ENCODE peak calls at places on chromosomes 2 and 18, in five cellular contexts. V, R, P, W and B are unnamed samples.

GRCh38 chr2:191875859-191876258 is 29.0 kb upstream of the CAVIN2 start:
- DNase-seq in W (no peak), P (no peak), V (no peak), R (no peak), B (no peak)

GRCh38 chr2:217162533-217162932 is 302.7 kb upstream of the TNP1 start:
- DNase-seq in R (no peak), V (no peak), P (peak; percentile 52), W (peak; percentile 50), B (no peak)

GRCh38 chr2:19759880-19760279 is 141.9 kb downstream of the TTC32 start:
- DNase-seq in W (no peak), P (no peak), V (no peak), R (no peak), B (no peak)

GRCh38 chr2:188328419-188328818 is 36.7 kb downstream of the GULP1 start:
- DNase-seq in V (no peak), R (no peak), P (no peak), W (no peak), B (no peak)

GRCh38 chr18:22713511-22713910 is 219.6 kb upstream of the RBBP8 start:
- DNase-seq in V (no peak), P (no peak), R (no peak), W (no peak), B (no peak)

GRCh38 chr2:106839849-106840595 is 45.9 kb downstream of the ST6GAL2 start:
- DNase-seq in V (no peak), R (no peak), W (peak; percentile 78), P (peak; percentile 19), B (no peak)

GRCh38 chr2:29420999-29421856 is 306.0 kb downstream of the CLIP4 start:
- DNase-seq in W (no peak), P (no peak), V (no peak), R (no peak), B (no peak)

GRCh38 chr2:133512121-133512520 is 56.1 kb downstream of the NCKAP5 start:
- DNase-seq in V (no peak), W (no peak), P (no peak), R (no peak), B (no peak)

GRCh38 chr2:240701736-240702639 is 10.3 kb downstream of the AQP12A start:
- DNase-seq in V (no peak), R (no peak), W (no peak), P (no peak), B (peak; percentile 53)

GRCh38 chr18:10010611-10011015 is 96.8 kb downstream of the VAPA start:
- DNase-seq in P (no peak), W (no peak), V (peak; percentile 32), R (no peak), B (peak; percentile 82)

GRCh38 chr18:23703987-23704384 is 14.7 kb downstream of the LAMA3 start:
- DNase-seq in R (no peak), V (no peak), W (no peak), P (no peak), B (no peak)

GRCh38 chr2:80326214-80326613 is 21.7 kb upstream of the LRRTM1 start:
- DNase-seq in P (peak; percentile 18), V (no peak), W (no peak), R (no peak), B (no peak)

GRCh38 chr2:42754021-42754775 is 9.7 kb downstream of the OXER1 start:
- DNase-seq in W (peak; percentile 89), P (no peak), R (no peak), V (no peak), B (no peak)

GRCh38 chr2:237361194-237361986 is 52.6 kb downstream of the COL6A3 start:
- DNase-seq in R (no peak), P (no peak), V (no peak), W (no peak), B (no peak)

GRCh38 chr2:144508162-144508765 is 11.7 kb downstream of the ZEB2 start:
- DNase-seq in P (no peak), W (no peak), V (no peak), R (no peak), B (no peak)

GRCh38 chr2:222055328-222055727 is 243.5 kb downstream of the PAX3 start:
- DNase-seq in P (no peak), V (no peak), R (no peak), W (no peak), B (no peak)

GRCh38 chr2:164495491-164496223 is 125.6 kb downstream of the GRB14 start:
- DNase-seq in V (no peak), W (no peak), R (no peak), P (peak; percentile 65), B (no peak)

GRCh38 chr2:74010087-74010541 is 25.4 kb downstream of the TET3 start:
- DNase-seq in P (no peak), W (no peak), R (peak; percentile 93), V (peak; percentile 81), B (no peak)

GRCh38 chr2:30756051-30756719 is 51.1 kb downstream of the CAPN13 start:
- DNase-seq in W (no peak), R (peak; percentile 66), V (no peak), P (peak; percentile 12), B (no peak)

GRCh38 chr18:50986360-50987087 is 18.7 kb downstream of the ELAC1 start:
- DNase-seq in V (no peak), P (no peak), W (no peak), R (no peak), B (no peak)

GRCh38 chr18:50987261-50987660 is 19.4 kb downstream of the ELAC1 start:
- DNase-seq in W (no peak), P (no peak), R (no peak), V (no peak), B (no peak)

GRCh38 chr18:50981381-50981780 is 13.5 kb downstream of the ELAC1 start:
- DNase-seq in W (no peak), V (no peak), P (no peak), R (no peak), B (no peak)

GRCh38 chr18:50982802-50983179 is 15.0 kb downstream of the ELAC1 start:
- DNase-seq in R (no peak), V (no peak), P (no peak), W (no peak), B (no peak)

DNA sequence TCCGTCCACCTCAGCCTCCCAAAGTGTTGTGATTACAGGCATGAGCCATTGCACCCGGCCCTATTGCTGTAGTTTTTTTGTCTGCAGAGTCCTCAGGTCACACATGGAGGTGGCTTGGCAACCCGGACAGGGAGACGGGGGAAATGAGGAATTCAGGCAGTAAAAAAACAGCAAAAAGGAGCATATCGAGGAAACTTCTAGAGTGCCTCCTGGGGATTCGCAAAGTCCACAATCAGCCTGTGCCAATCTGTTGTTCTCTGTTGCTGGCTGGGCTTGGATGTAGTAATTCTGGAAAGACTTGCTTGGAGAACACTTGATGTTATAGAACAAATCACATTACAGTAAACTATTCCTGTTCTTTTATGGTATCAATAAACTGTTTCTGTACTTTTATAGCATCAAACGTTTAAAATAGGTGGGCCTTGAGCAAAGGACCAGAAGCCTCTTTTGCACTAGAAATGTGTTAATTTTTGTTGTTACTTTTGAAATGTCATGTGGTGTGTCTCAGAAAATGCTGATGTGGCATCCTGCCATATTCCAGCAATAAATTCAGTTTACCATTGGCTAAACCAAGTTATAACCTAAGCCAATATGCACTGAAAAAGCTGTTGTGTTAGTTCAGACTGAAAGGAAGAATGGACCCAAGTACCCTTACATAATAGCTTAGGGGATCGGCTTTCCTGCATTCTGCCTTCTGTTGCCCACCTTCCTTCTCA is 14.4 kb downstream of the ELAC1 start:
- DNase-seq in P (no peak), W (no peak), V (no peak), R (no peak), B (no peak)
- TF ChIP-seq POLR2AphosphoS5 in P (no peak), W (no peak), V (no peak), R (no peak), B (no peak)

GRCh38 chr2:130370490-130370889 is 14.6 kb downstream of the PTPN18 start:
- DNase-seq in R (no peak), V (no peak), W (peak; percentile 90), P (no peak), B (no peak)
- TF ChIP-seq POLR2AphosphoS5 in R (no peak), V (no peak), W (no peak), P (no peak), B (no peak)

GRCh38 chr2:131010566-131010965 is 82.7 kb downstream of the FAM168B start:
- DNase-seq in W (peak; percentile 57), V (no peak), P (no peak), R (no peak), B (no peak)
- TF ChIP-seq POLR2AphosphoS5 in W (no peak), V (no peak), P (no peak), R (no peak), B (no peak)

DNA sequence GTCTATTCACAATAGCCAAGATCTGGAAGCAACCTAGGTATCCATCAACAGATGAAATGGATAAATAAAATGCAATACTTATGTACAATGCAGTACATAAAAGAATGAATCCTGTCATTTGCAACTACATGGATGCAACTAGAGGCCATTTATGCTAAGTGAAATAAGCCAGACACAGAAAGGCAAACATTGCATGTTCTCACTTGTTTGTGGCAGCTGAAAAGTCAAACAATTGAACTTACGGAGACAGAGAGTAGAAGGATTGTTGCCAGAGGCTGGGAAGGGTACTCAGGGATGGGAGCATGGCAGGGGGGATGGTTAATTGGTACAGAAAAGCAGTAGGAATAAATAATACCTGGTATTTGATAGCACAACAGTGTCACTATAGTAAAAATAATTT is 563.9 kb downstream of the TMX3 start:
- DNase-seq in V (no peak), P (no peak), R (no peak), W (no peak), B (no peak)
- TF ChIP-seq POLR2AphosphoS5 in V (no peak), P (no peak), R (no peak), W (no peak), B (no peak)

GRCh38 chr2:96138146-96139145 is at the start of gene ASTL:
- DNase-seq in P (peak; percentile 56), V (peak; percentile 77), R (peak; percentile 68), W (no peak), B (no peak)

GRCh38 chr2:96135621-96136020 is 2.7 kb downstream of the ASTL start:
- DNase-seq in V (no peak), P (no peak), W (no peak), R (no peak), B (no peak)

GRCh38 chr2:96139181-96139758 is 968 bp upstream of the ASTL start:
- DNase-seq in P (no peak), W (no peak), V (no peak), R (no peak), B (no peak)

GRCh38 chr2:96136123-96136720 is 2.1 kb downstream of the ASTL start:
- DNase-seq in P (no peak), R (no peak), W (no peak), V (no peak), B (no peak)

DNA sequence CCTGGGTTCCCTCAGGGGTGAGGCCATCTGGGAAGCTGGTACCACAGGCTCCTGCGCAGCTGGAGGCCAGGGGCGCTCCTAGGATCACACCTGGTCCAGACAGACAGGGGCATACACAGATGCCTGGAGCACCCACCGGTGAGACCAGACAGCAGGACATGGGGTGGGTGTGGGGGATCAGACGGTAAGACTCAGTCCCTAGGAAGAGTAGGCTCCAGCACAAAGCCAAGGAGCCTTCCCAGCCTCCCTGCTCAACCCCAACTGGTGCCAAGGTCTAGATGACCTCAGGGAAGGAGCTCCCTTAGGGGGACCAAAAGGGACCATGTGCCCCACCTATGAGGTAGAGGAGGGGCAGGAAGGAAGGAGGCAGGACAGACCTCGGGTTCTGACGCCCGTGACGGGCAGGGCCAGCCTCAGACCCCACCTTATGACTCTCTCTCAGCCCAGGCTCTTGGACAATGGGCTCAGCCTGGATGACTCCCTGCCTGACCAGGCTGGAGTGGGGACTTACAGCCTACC is 632 bp downstream of the ASTL start:
- DNase-seq in P (no peak), R (no peak), V (no peak), W (no peak), B (no peak)
- TF ChIP-seq POLR2AphosphoS5 in P (no peak), R (no peak), V (no peak), W (no peak), B (no peak)

GRCh38 chr2:127083819-127084503 is 23.0 kb downstream of the BIN1 start:
- DNase-seq in P (no peak), R (peak; percentile 71), W (peak; percentile 96), V (peak; percentile 85), B (peak; percentile 89)
- TF ChIP-seq POLR2AphosphoS5 in P (no peak), R (peak; percentile 83), W (peak; percentile 87), V (peak; percentile 57), B (peak; percentile 62)